ENCODE peak calls at places on chromosomes 2 and 18, in seven cellular contexts. W is right atrium auricular region, R is left lung, X is fibroblast of lung, T is heart left ventricle, O is fibroblast of mammary gland, H is epithelial cell of esophagus. A is an unnamed sample.

GRCh38 chr18:74459877-74460276 is 2.8 kb upstream of the DIPK1C start:
- DNase-seq in T (peak), H (no peak), X (no peak), W (no peak), R (no peak), O (no peak), A (no peak)

GRCh38 chr2:197514754-197515153 is 1.1 kb upstream of the MOB4 start:
- DNase-seq in R (no peak), X (no peak), H (no peak), O (peak), W (no peak), T (no peak), A (no peak)

GRCh38 chr2:70826696-70827330 is 6.4 kb upstream of the CLEC4F start:
- DNase-seq in R (no peak), O (no peak), W (no peak), H (no peak), X (no peak), T (no peak), A (no peak)

GRCh38 chr2:156325671-156326385 is 6.7 kb downstream of the NR4A2 start:
- DNase-seq in W (no peak), O (no peak), X (no peak), R (no peak), T (no peak), H (no peak), A (no peak)

GRCh38 chr2:216369821-216370220 is 2.5 kb downstream of the MARCHF4 start:
- DNase-seq in T (no peak), R (no peak), H (no peak), O (no peak), W (no peak), X (no peak), A (no peak)

GRCh38 chr2:50787636-50788035 is 244.3 kb downstream of the NRXN1 start:
- DNase-seq in T (no peak), X (no peak), R (no peak), H (no peak), W (no peak), O (no peak), A (no peak)

GRCh38 chr18:57837917-57838548 is 34.9 kb upstream of the ATP8B1 start:
- DNase-seq in R (no peak), W (no peak), O (no peak), X (no peak), H (no peak), T (no peak), A (no peak)

GRCh38 chr2:234462218-234462992 is 34.5 kb downstream of the ARL4C start:
- DNase-seq in H (no peak), O (no peak), R (no peak), T (no peak), W (no peak), X (no peak), A (no peak)

GRCh38 chr18:23994361-23994902 is 20.1 kb upstream of the TTC39C start:
- DNase-seq in X (peak), T (no peak), W (peak), O (peak), R (peak), H (peak), A (peak)

GRCh38 chr2:3643371-3644245 is 14.4 kb upstream of the ALLC start:
- DNase-seq in H (no peak), R (no peak), W (no peak), X (no peak), T (no peak), O (no peak), A (no peak)

GRCh38 chr2:39523308-39524044 is 86.4 kb upstream of the MAP4K3 start:
- DNase-seq in T (no peak), W (no peak), O (peak), R (no peak), X (peak), H (peak), A (peak)

GRCh38 chr2:201698588-201699226 is at the start of gene MPP4:
- DNase-seq in H (peak), T (no peak), W (no peak), O (peak), R (no peak), X (peak), A (no peak)

GRCh38 chr18:13608791-13609552 is 117.4 kb downstream of the FAM210A start:
- DNase-seq in O (no peak), T (no peak), X (no peak), W (peak), H (no peak), R (no peak), A (no peak)

GRCh38 chr2:170707821-170708795 is 7.0 kb upstream of the SP5 start:
- DNase-seq in H (no peak), R (no peak), O (no peak), X (no peak), T (no peak), W (no peak), A (no peak)

GRCh38 chr2:42880738-42881525 is 88.5 kb upstream of the HAAO start:
- DNase-seq in O (no peak), T (no peak), R (no peak), X (no peak), H (no peak), W (no peak), A (no peak)

GRCh38 chr2:28406276-28407096 is 13.8 kb downstream of the FOSL2 start:
- DNase-seq in W (no peak), T (no peak), O (peak), X (peak), H (peak), R (peak), A (no peak)

GRCh38 chr2:30500699-30501098 is 53.7 kb downstream of the LCLAT1 start:
- DNase-seq in T (no peak), W (no peak), H (no peak), X (no peak), R (no peak), O (no peak), A (no peak)

GRCh38 chr2:101858246-101858645 is 133.5 kb upstream of the IL1R2 start:
- DNase-seq in T (no peak), H (peak), W (no peak), O (no peak), X (no peak), R (no peak), A (no peak)

GRCh38 chr2:15732341-15733077 is 140.8 kb downstream of the DDX1 start:
- DNase-seq in X (no peak), H (no peak), O (peak), T (no peak), R (no peak), W (no peak), A (no peak)

GRCh38 chr18:3207565-3207964 is 12.2 kb downstream of the MYOM1 start:
- DNase-seq in X (no peak), R (no peak), H (peak), T (no peak), O (peak), W (no peak), A (no peak)

GRCh38 chr2:237159006-237159897 is 73.6 kb downstream of the COPS8 start:
- DNase-seq in R (no peak), T (peak), H (no peak), W (no peak), O (peak), X (no peak), A (no peak)

GRCh38 chr18:26655614-26656400 is 107.5 kb upstream of the KCTD1 start:
- DNase-seq in W (no peak), T (peak), X (peak), O (peak), H (peak), R (peak), A (no peak)

GRCh38 chr18:48756511-48757226 is 194.1 kb downstream of the SMAD7 start:
- DNase-seq in O (no peak), T (no peak), H (no peak), X (no peak), R (no peak), W (no peak), A (no peak)

GRCh38 chr2:199764273-199764800 is 86.7 kb downstream of the FTCDNL1 start:
- DNase-seq in O (no peak), X (no peak), T (no peak), W (no peak), R (no peak), H (no peak), A (no peak)

GRCh38 chr2:205975082-205975949 is 110.7 kb downstream of the INO80D start:
- DNase-seq in O (peak), T (no peak), X (peak), R (no peak), H (no peak), W (no peak), A (peak)

GRCh38 chr2:157244691-157245090 is 12.8 kb upstream of the GALNT5 start:
- DNase-seq in W (no peak), O (no peak), T (no peak), X (no peak), H (no peak), R (no peak), A (no peak)

GRCh38 chr2:233242231-233242917 is 9.1 kb upstream of the ATG16L1 start:
- DNase-seq in W (no peak), X (no peak), R (no peak), T (no peak), O (peak), H (no peak), A (no peak)

GRCh38 chr2:125561302-125561701 is 1094.7 kb upstream of the GYPC start:
- DNase-seq in O (no peak), R (no peak), W (no peak), H (no peak), T (no peak), X (no peak), A (no peak)

GRCh38 chr2:238593678-238594077 is 167.0 kb downstream of the ASB1 start:
- DNase-seq in T (no peak), X (no peak), O (no peak), W (no peak), R (no peak), H (no peak), A (no peak)

GRCh38 chr2:236889791-236890704 is 195.6 kb upstream of the COPS8 start:
- DNase-seq in H (no peak), W (no peak), R (no peak), O (no peak), T (no peak), X (no peak), A (no peak)

DNA sequence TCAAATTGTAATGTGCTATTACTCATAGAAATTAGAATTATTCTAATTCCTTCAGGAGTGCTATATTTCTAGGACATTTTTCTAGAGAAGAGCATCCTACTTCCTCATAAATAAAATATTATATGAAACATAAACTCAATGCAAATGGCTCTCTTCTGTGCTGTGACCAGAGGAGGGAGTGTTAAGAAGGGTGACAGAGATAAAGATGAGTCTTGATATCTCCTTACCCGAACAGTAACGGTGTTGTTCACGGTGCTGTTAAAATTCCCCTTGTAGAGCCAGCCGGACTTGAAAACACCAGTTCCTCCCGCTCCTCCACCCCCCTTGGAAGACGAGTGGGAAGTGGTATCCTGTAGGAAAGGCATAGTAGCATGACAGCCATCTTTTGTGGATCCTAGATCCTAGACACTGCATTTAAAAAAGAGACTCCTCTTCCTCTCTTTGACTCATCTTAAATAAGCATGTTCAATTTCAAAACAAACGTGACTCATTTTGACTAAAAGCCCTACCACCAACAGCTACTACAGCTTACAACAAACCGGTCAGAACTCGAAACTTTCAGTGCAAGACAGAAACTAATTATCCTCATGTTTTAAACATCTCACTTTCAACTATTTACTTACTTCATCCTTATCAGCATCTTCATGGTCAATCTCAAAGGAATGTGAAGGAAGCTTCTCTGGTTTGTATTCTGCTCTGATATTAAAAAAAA is 156.3 kb downstream of the DOCK10 start:
- DNase-seq in W (no peak), H (peak), T (no peak), X (peak), R (no peak), O (peak), A (no peak)
- TF ChIP-seq CTCF in W (no peak), H (no peak), T (no peak), X (no peak), R (no peak), O (no peak), A (no peak)

DNA sequence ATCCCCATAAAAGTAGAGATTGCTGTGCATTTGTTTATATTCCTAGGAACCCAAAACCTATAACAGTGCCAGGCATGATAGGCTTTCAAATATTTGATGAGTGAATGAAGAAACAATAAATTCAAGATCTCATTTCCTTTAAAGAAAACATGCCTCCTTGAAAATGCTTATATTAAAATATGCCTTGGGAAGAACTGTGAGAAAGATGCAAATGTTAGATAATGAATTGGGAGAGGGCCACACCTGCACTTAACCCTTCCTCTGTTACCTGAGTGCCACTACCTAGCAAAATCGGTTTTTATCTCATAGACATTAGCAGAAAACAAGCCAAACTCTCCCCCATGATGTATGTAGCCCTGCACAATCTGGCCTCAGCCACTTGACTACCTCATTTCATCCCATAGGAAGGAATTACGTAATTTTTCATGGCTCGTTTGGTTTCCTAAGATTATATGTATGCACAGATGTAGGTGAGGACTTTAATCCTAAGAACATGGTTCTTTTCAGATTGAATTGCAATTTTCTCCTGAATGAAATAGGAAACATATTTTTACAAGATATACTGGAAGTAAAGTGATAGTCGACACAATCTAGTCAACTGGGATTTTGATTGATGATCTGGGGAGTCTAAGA is 25.2 kb downstream of the GULP1 start:
- DNase-seq in R (no peak), W (no peak), T (no peak), H (no peak), O (no peak), X (no peak), A (no peak)
- H3K4me3 ChIP-seq in R (no peak), W (no peak), T (no peak), H (no peak), O (no peak), X (no peak), A (no peak)

GRCh38 chr2:85754313-85755095 is 713 bp downstream of the ATOH8 start:
- DNase-seq in R (no peak), T (no peak), X (peak), W (no peak), H (peak), O (no peak), A (no peak)
- TF ChIP-seq CTCF in R (no peak), T (peak), X (no peak), W (peak), H (no peak), O (no peak), A (peak)

GRCh38 chr2:230416061-230416721 is at the start of gene SP100:
- DNase-seq in O (peak), R (peak), H (peak), X (peak), T (peak), W (peak), A (peak)

GRCh38 chr2:230422149-230422548 is 6.1 kb downstream of the SP100 start:
- DNase-seq in O (no peak), R (no peak), T (no peak), W (no peak), H (no peak), X (no peak), A (no peak)

GRCh38 chr2:230417436-230417835 is 1.4 kb downstream of the SP100 start:
- DNase-seq in T (no peak), X (no peak), H (no peak), O (no peak), R (no peak), W (no peak), A (no peak)

GRCh38 chr2:230414302-230414701 is 1.7 kb upstream of the SP100 start:
- DNase-seq in W (no peak), H (peak), O (no peak), R (no peak), X (no peak), T (no peak), A (no peak)

GRCh38 chr2:230418341-230419016 is 2.5 kb downstream of the SP100 start:
- DNase-seq in T (peak), W (no peak), R (peak), X (peak), H (peak), O (peak), A (no peak)
- H3K4me3 ChIP-seq in T (peak), W (peak), R (no peak), X (peak), H (no peak), O (peak), A (peak)

DNA sequence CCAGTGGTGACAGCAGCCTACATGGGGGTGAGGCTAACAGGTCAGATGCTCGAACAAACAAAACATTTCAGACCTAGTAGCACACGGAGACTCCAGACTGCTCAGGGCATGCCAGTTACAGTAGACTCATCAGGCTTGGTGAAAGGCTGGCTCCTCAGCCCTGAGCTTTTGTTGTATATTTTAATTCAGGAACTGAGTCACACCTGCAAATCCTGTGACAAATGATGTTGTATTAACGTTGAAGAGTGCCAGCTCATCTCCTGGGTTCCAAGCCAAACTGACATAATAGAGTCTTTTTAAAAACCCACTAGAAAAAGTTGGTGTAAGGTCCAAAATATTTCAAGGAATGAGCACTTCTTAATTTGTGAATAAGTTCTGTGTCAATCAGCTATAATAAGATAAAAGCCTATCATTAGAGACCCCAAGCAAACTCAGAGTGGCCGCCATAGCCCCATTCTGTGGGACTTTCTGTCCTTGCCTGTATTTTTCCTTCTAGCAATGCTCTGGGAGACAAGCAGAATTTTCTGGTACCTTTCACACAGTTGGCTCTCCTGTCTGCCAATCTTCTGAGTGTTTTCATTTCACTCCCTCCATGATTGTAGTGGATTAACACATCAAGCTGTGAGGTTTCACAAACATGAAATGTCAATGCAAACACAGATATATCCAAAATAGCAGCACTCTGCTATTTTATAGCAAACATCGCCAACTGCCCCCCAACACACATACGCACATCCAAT is 65.1 kb downstream of the C1D start:
- DNase-seq in R (no peak), H (peak), T (no peak), W (no peak), X (peak), O (peak), A (no peak)
- TF ChIP-seq CTCF in R (no peak), H (no peak), T (no peak), W (no peak), X (no peak), O (no peak), A (no peak)

DNA sequence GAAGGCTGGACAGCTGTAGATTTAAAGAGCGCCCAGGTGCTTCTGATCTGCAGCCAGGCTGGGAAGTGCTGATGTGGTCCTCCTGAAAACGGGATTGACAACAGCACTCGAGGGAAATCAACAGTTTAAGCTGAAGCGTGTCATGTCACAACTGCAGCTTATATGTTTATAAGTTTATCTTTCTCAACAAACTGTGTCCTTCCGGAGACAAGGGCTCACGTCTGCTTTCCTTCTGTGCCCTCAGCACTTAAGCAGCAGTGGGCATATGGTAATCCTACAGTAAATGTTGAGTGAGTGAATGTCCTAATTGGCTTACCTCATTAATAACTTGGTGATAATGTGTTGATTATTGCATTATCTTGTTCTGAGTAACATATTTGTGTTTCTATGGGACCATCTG is 671.7 kb upstream of the SOX11 start:
- DNase-seq in W (no peak), X (no peak), R (no peak), O (no peak), T (no peak), H (no peak), A (no peak)
- H3K4me3 ChIP-seq in W (no peak), X (no peak), R (no peak), O (no peak), T (no peak), H (no peak), A (no peak)

GRCh38 chr2:127700527-127701192 is 637 bp upstream of the SFT2D3 start:
- DNase-seq in X (no peak), H (peak), W (peak), R (peak), T (peak), O (no peak), A (no peak)
- TF ChIP-seq CTCF in X (no peak), H (peak), W (no peak), R (no peak), T (no peak), O (no peak), A (no peak)

GRCh38 chr2:69767034-69767433 is 25.1 kb downstream of the ANXA4 start:
- DNase-seq in X (peak), O (peak), R (no peak), T (no peak), H (no peak), W (no peak), A (no peak)
- H3K4me3 ChIP-seq in X (no peak), O (no peak), R (no peak), T (no peak), H (no peak), W (no peak), A (no peak)

DNA sequence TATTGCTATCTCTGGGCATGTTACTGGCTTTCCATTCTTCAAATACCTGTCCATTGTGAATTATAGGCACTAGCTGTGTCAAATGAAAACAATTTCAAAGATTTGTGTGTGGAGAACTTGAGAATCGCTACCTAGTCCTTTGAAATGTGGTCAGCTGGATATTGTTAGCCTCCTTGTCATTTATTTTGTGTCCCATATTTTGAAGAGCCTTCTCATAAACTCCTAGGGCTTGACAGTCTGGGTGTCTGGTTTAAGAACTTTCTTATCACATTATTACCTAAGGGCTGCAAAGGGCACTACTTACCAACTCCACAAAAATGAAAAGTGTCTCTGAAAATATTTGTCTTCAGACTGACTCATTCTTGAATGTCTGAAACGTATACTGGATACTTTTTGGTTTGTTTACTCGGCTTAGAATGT is 50.2 kb downstream of the COL4A3 start:
- DNase-seq in W (no peak), H (no peak), X (no peak), O (no peak), R (no peak), T (no peak), A (no peak)
- TF ChIP-seq CTCF in W (no peak), H (no peak), X (no peak), O (no peak), R (no peak), T (no peak), A (no peak)

GRCh38 chr2:26355038-26355995 is 8.7 kb upstream of the ADGRF3 start:
- DNase-seq in H (peak), W (no peak), X (peak), O (peak), T (no peak), R (no peak), A (peak)
- H3K4me3 ChIP-seq in H (peak), W (no peak), X (no peak), O (no peak), T (no peak), R (no peak), A (no peak)

A was measured in astrocyte of the cerebellum.